ENCODE peak calls at places on chromosomes 4 and X, in ten cellular contexts. One of them, this sample, is unnamed. For H3K27me3, the result is how much of the 10 kb centered on the place peaks cover.

GRCh38 chrX:71935542-71935941 is 24.9 kb downstream of the NHSL2 start:
- DNase-seq in body of pancreas: no peak
- DNase-seq in psoas muscle: no peak
- DNase-seq in H9: peak
- DNase-seq in lung: no peak
- DNase-seq in neural progenitor cell: peak
- DNase-seq in heart left ventricle: no peak
- DNase-seq in HCT116: no peak
- DNase-seq in pancreas: no peak
- DNase-seq in heart right ventricle: no peak
- DNase-seq in this sample: no peak

GRCh38 chrX:19869195-19869594 is 18.2 kb downstream of the SH3KBP1 start:
- DNase-seq in H9: no peak
- DNase-seq in lung: no peak
- DNase-seq in pancreas: no peak
- DNase-seq in psoas muscle: no peak
- DNase-seq in heart left ventricle: no peak
- DNase-seq in heart right ventricle: no peak
- DNase-seq in neural progenitor cell: no peak
- DNase-seq in body of pancreas: no peak
- DNase-seq in HCT116: no peak
- DNase-seq in this sample: no peak

GRCh38 chr4:59258002-59258401 is 1942.1 kb upstream of the ADGRL3 start:
- DNase-seq in HCT116: no peak
- DNase-seq in pancreas: no peak
- DNase-seq in heart left ventricle: no peak
- DNase-seq in psoas muscle: no peak
- DNase-seq in heart right ventricle: no peak
- DNase-seq in neural progenitor cell: no peak
- DNase-seq in body of pancreas: no peak
- DNase-seq in lung: no peak
- DNase-seq in H9: no peak
- DNase-seq in this sample: no peak

GRCh38 chr4:16764622-16765021 is 133.8 kb downstream of the LDB2 start:
- DNase-seq in lung: no peak
- DNase-seq in neural progenitor cell: peak
- DNase-seq in heart left ventricle: no peak
- DNase-seq in pancreas: no peak
- DNase-seq in HCT116: no peak
- DNase-seq in H9: peak
- DNase-seq in psoas muscle: no peak
- DNase-seq in heart right ventricle: no peak
- DNase-seq in body of pancreas: no peak
- DNase-seq in this sample: no peak

GRCh38 chr4:119300388-119301131 is 21.4 kb downstream of the FABP2 start:
- DNase-seq in psoas muscle: peak
- DNase-seq in heart left ventricle: peak
- DNase-seq in HCT116: peak
- DNase-seq in H9: peak
- DNase-seq in lung: peak
- DNase-seq in pancreas: peak
- DNase-seq in neural progenitor cell: peak
- DNase-seq in heart right ventricle: peak
- DNase-seq in body of pancreas: peak
- DNase-seq in this sample: peak

GRCh38 chr4:25174674-25175073 is 14.4 kb upstream of the SEPSECS start:
- DNase-seq in HCT116: no peak
- DNase-seq in heart right ventricle: no peak
- DNase-seq in psoas muscle: no peak
- DNase-seq in H9: no peak
- DNase-seq in heart left ventricle: no peak
- DNase-seq in body of pancreas: no peak
- DNase-seq in neural progenitor cell: no peak
- DNase-seq in lung: no peak
- DNase-seq in pancreas: no peak
- DNase-seq in this sample: no peak

GRCh38 chr4:150211821-150212445 is 133.7 kb downstream of the DCLK2 start:
- DNase-seq in H9: no peak
- DNase-seq in heart left ventricle: no peak
- DNase-seq in neural progenitor cell: no peak
- DNase-seq in lung: no peak
- DNase-seq in psoas muscle: no peak
- DNase-seq in body of pancreas: no peak
- DNase-seq in pancreas: no peak
- DNase-seq in heart right ventricle: no peak
- DNase-seq in HCT116: no peak
- DNase-seq in this sample: no peak

GRCh38 chrX:31092970-31093638 is 21.3 kb upstream of the FTHL17 start:
- DNase-seq in psoas muscle: no peak
- DNase-seq in heart left ventricle: no peak
- DNase-seq in HCT116: no peak
- DNase-seq in neural progenitor cell: no peak
- DNase-seq in heart right ventricle: no peak
- DNase-seq in pancreas: no peak
- DNase-seq in body of pancreas: no peak
- DNase-seq in lung: no peak
- DNase-seq in H9: no peak
- DNase-seq in this sample: no peak

DNA sequence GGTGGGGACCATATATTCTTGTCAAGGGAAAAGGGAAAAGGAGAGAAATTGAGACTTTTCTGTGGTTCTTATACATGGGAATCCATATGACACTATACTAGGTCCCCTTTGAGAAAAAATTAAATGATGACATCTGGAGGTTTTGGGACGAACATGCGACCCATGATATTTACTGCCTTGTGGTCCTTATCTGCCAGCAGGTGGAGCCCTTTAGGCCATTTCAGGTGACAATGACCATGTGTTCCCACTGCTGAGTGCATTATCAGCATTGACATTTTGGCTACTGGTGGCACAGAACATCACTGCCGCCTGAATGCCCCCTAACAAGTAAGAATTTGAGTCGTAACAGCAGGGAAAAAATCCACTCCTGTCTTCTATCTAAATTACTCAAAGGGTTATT is 843.4 kb downstream of the FSTL5 start:
- DNase-seq in heart left ventricle: no peak
- DNase-seq in H9: peak
- DNase-seq in psoas muscle: no peak
- DNase-seq in heart right ventricle: no peak
- DNase-seq in lung: no peak
- DNase-seq in body of pancreas: peak
- DNase-seq in neural progenitor cell: peak
- DNase-seq in pancreas: peak
- DNase-seq in HCT116: peak
- DNase-seq in this sample: no peak
- TF ChIP-seq CTCF in heart left ventricle: no peak
- TF ChIP-seq CTCF in H9: peak
- TF ChIP-seq CTCF in psoas muscle: no peak
- TF ChIP-seq CTCF in heart right ventricle: no peak
- TF ChIP-seq CTCF in lung: no peak
- TF ChIP-seq CTCF in body of pancreas: no peak
- TF ChIP-seq CTCF in neural progenitor cell: peak
- TF ChIP-seq CTCF in pancreas: peak
- TF ChIP-seq CTCF in HCT116: peak
- TF ChIP-seq CTCF in this sample: no peak

DNA sequence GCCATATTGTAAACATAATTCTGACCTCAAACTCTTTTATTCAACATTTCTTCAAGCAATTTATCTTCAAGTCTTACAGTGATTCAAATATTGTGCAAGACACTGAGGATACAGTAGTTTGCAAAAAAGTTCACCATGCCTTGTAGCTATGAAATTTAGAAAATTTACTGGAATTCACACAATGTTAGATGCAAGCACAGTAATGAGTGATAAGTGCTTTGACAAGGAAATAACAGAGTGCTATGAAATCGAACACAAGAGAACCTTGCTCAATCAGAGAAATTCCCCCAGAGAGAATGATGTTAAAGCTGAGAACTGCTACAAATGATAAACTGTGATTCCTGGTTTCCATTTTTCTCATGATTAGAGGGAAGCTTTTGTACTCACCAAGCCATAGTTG is 952.9 kb downstream of the FAT4 start:
- DNase-seq in heart right ventricle: no peak
- DNase-seq in HCT116: no peak
- DNase-seq in lung: no peak
- DNase-seq in neural progenitor cell: no peak
- DNase-seq in body of pancreas: no peak
- DNase-seq in H9: no peak
- DNase-seq in pancreas: no peak
- DNase-seq in heart left ventricle: no peak
- DNase-seq in psoas muscle: no peak
- DNase-seq in this sample: no peak
- H3K27ac ChIP-seq in heart right ventricle: no peak
- H3K27ac ChIP-seq in HCT116: no peak
- H3K27ac ChIP-seq in lung: no peak
- H3K27ac ChIP-seq in neural progenitor cell: no peak
- H3K27ac ChIP-seq in body of pancreas: no peak
- H3K27ac ChIP-seq in H9: no peak
- H3K27ac ChIP-seq in pancreas: no peak
- H3K27ac ChIP-seq in heart left ventricle: no peak
- H3K27ac ChIP-seq in psoas muscle: no peak
- H3K27ac ChIP-seq in this sample: no peak

GRCh38 chrX:134865730-134866129 is 125.1 kb upstream of the SMIM10 start:
- DNase-seq in HCT116: no peak
- DNase-seq in pancreas: no peak
- DNase-seq in heart left ventricle: no peak
- DNase-seq in psoas muscle: no peak
- DNase-seq in body of pancreas: no peak
- DNase-seq in neural progenitor cell: no peak
- DNase-seq in H9: no peak
- DNase-seq in lung: no peak
- DNase-seq in heart right ventricle: no peak
- DNase-seq in this sample: no peak

GRCh38 chrX:134870419-134870818 is 120.4 kb upstream of the SMIM10 start:
- DNase-seq in HCT116: no peak
- DNase-seq in pancreas: no peak
- DNase-seq in psoas muscle: no peak
- DNase-seq in neural progenitor cell: no peak
- DNase-seq in heart right ventricle: no peak
- DNase-seq in H9: no peak
- DNase-seq in body of pancreas: no peak
- DNase-seq in lung: no peak
- DNase-seq in heart left ventricle: peak
- DNase-seq in this sample: no peak

DNA sequence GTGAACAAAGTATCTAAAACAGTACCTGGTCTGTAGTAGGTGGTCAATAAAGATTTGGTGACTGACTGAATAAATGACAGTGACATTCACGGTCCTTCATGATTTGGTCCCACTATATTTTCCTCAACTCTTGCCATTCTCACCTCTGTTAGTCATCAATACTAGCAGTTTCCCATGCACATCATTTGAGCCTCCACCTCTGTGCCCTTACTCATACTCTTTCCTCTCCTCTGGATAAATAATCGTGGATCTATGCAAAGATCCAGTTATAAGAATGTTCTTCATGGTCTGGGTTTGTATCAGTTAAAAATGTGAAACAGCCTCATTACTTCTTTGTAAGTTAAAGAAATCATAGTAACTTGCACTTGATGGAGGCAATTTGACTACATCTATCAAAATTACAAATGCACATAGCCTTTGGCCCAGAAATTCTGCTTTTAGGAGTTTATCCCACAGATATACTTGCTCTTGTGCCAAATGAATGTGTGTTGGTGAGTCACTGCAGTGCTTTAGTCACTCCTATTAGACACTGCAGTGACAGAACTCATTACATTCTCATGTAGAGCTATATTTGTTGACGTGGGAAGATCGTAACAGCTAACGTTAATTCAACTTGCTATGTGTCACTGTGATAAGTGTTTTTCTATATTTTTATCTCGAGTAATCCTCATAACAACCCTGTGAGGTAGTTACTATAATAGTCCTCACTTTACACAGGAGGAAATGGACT is 121.9 kb upstream of the SMIM10 start:
- DNase-seq in pancreas: no peak
- DNase-seq in lung: no peak
- DNase-seq in heart right ventricle: no peak
- DNase-seq in body of pancreas: no peak
- DNase-seq in psoas muscle: no peak
- DNase-seq in H9: no peak
- DNase-seq in HCT116: no peak
- DNase-seq in neural progenitor cell: no peak
- DNase-seq in heart left ventricle: no peak
- DNase-seq in this sample: no peak
- H3K27me3 ChIP-seq in pancreas: under half
- H3K27me3 ChIP-seq in lung: under half
- H3K27me3 ChIP-seq in heart right ventricle: under half
- H3K27me3 ChIP-seq in body of pancreas: under half
- H3K27me3 ChIP-seq in psoas muscle: under half
- H3K27me3 ChIP-seq in H9: under half
- H3K27me3 ChIP-seq in HCT116: under half
- H3K27me3 ChIP-seq in neural progenitor cell: under half
- H3K27me3 ChIP-seq in heart left ventricle: under half
- H3K27me3 ChIP-seq in this sample: under half

GRCh38 chr4:82584921-82585320 is 23.1 kb upstream of the TMEM150C start:
- DNase-seq in H9: no peak
- DNase-seq in body of pancreas: no peak
- DNase-seq in heart left ventricle: no peak
- DNase-seq in HCT116: no peak
- DNase-seq in psoas muscle: no peak
- DNase-seq in heart right ventricle: no peak
- DNase-seq in pancreas: no peak
- DNase-seq in neural progenitor cell: no peak
- DNase-seq in lung: no peak
- DNase-seq in this sample: no peak

GRCh38 chr4:82583897-82584604 is 22.3 kb upstream of the TMEM150C start:
- DNase-seq in heart right ventricle: no peak
- DNase-seq in neural progenitor cell: no peak
- DNase-seq in HCT116: no peak
- DNase-seq in H9: no peak
- DNase-seq in lung: no peak
- DNase-seq in body of pancreas: no peak
- DNase-seq in psoas muscle: no peak
- DNase-seq in pancreas: no peak
- DNase-seq in heart left ventricle: no peak
- DNase-seq in this sample: no peak

GRCh38 chr4:82579932-82580331 is 18.1 kb upstream of the TMEM150C start:
- DNase-seq in neural progenitor cell: no peak
- DNase-seq in H9: no peak
- DNase-seq in lung: no peak
- DNase-seq in heart right ventricle: no peak
- DNase-seq in body of pancreas: no peak
- DNase-seq in HCT116: no peak
- DNase-seq in heart left ventricle: no peak
- DNase-seq in pancreas: no peak
- DNase-seq in psoas muscle: no peak
- DNase-seq in this sample: no peak

GRCh38 chr4:82577451-82577850 is 15.7 kb upstream of the TMEM150C start:
- DNase-seq in H9: no peak
- DNase-seq in HCT116: no peak
- DNase-seq in heart right ventricle: no peak
- DNase-seq in heart left ventricle: no peak
- DNase-seq in neural progenitor cell: no peak
- DNase-seq in psoas muscle: no peak
- DNase-seq in pancreas: no peak
- DNase-seq in body of pancreas: no peak
- DNase-seq in lung: no peak
- DNase-seq in this sample: no peak

DNA sequence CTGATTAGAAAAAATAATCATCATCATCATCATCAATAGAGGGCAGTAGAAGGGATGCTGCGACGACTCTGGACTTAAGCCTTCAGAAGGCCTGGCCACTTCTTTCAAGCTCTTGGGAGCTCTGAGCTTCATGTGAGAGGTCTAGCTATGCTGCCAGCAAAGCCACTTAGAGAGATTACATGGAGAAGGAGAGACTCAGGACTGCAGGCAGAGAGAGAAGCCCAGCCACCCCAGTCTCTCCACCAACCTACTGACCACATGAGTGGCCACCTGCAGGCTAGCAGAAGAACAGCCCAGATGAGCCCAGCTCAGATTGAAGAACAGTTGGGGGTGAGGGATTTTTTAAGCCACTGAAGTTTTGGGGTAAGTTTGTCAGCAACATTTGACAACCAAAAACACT is 17.1 kb upstream of the TMEM150C start:
- DNase-seq in heart left ventricle: no peak
- DNase-seq in H9: no peak
- DNase-seq in heart right ventricle: no peak
- DNase-seq in lung: no peak
- DNase-seq in neural progenitor cell: no peak
- DNase-seq in pancreas: no peak
- DNase-seq in body of pancreas: no peak
- DNase-seq in HCT116: peak
- DNase-seq in psoas muscle: no peak
- DNase-seq in this sample: no peak
- TF ChIP-seq CTCF in heart left ventricle: no peak
- TF ChIP-seq CTCF in H9: peak
- TF ChIP-seq CTCF in heart right ventricle: no peak
- TF ChIP-seq CTCF in lung: no peak
- TF ChIP-seq CTCF in neural progenitor cell: peak
- TF ChIP-seq CTCF in pancreas: no peak
- TF ChIP-seq CTCF in body of pancreas: no peak
- TF ChIP-seq CTCF in HCT116: peak
- TF ChIP-seq CTCF in psoas muscle: no peak
- TF ChIP-seq CTCF in this sample: no peak